ENCODE peak calls at places on chromosome X, in eight cellular contexts. One of them, this sample, is unnamed.

GRCh38 chrX:15472523-15472922 is 20.6 kb downstream of the PIR start:
- DNase-seq in lung: no peak
- DNase-seq in adrenal gland: no peak
- DNase-seq in ovary: no peak
- DNase-seq in adipocyte: peak; percentile 48
- DNase-seq in fibroblast of lung: no peak
- DNase-seq in lower leg skin: no peak
- DNase-seq in astrocyte of the spinal cord: no peak
- DNase-seq in this sample: no peak

GRCh38 chrX:24395775-24396174 is 35.3 kb downstream of the SUPT20HL1 start:
- DNase-seq in adipocyte: peak; percentile 88
- DNase-seq in astrocyte of the spinal cord: peak; percentile 83
- DNase-seq in lung: peak; percentile 33
- DNase-seq in lower leg skin: peak; percentile 47
- DNase-seq in fibroblast of lung: peak; percentile 73
- DNase-seq in ovary: no peak
- DNase-seq in adrenal gland: peak; percentile 70
- DNase-seq in this sample: peak; percentile 13

GRCh38 chrX:40749874-40750273 is 14.5 kb upstream of the MED14 start:
- DNase-seq in astrocyte of the spinal cord: no peak
- DNase-seq in adrenal gland: no peak
- DNase-seq in lower leg skin: no peak
- DNase-seq in ovary: no peak
- DNase-seq in lung: no peak
- DNase-seq in adipocyte: no peak
- DNase-seq in fibroblast of lung: no peak
- DNase-seq in this sample: no peak

GRCh38 chrX:32987139-32987538 is 224.2 kb downstream of the DMD start:
- DNase-seq in adrenal gland: no peak
- DNase-seq in fibroblast of lung: no peak
- DNase-seq in ovary: no peak
- DNase-seq in lung: no peak
- DNase-seq in astrocyte of the spinal cord: no peak
- DNase-seq in adipocyte: no peak
- DNase-seq in lower leg skin: no peak
- DNase-seq in this sample: no peak

GRCh38 chrX:46036508-46036907 is 508.7 kb downstream of the ZNF674 start:
- DNase-seq in ovary: no peak
- DNase-seq in lower leg skin: no peak
- DNase-seq in adrenal gland: no peak
- DNase-seq in adipocyte: peak; percentile 56
- DNase-seq in lung: no peak
- DNase-seq in fibroblast of lung: peak; percentile 18
- DNase-seq in astrocyte of the spinal cord: no peak
- DNase-seq in this sample: no peak

GRCh38 chrX:141632124-141632523 is 42.6 kb downstream of the SPANXA2 start:
- DNase-seq in fibroblast of lung: peak; percentile 46
- DNase-seq in lung: no peak
- DNase-seq in astrocyte of the spinal cord: peak; percentile 24
- DNase-seq in ovary: no peak
- DNase-seq in adipocyte: peak; percentile 3
- DNase-seq in adrenal gland: no peak
- DNase-seq in lower leg skin: no peak
- DNase-seq in this sample: no peak

GRCh38 chrX:113873056-113873455 is 710.8 kb upstream of the HTR2C start:
- DNase-seq in ovary: no peak
- DNase-seq in lower leg skin: no peak
- DNase-seq in lung: no peak
- DNase-seq in adipocyte: no peak
- DNase-seq in astrocyte of the spinal cord: no peak
- DNase-seq in fibroblast of lung: no peak
- DNase-seq in adrenal gland: no peak
- DNase-seq in this sample: no peak

GRCh38 chrX:56978172-56978571 is 17.2 kb downstream of the SPIN3 start:
- DNase-seq in astrocyte of the spinal cord: peak; percentile 38
- DNase-seq in adipocyte: peak; percentile 58
- DNase-seq in lung: peak; percentile 30
- DNase-seq in adrenal gland: peak; percentile 50
- DNase-seq in ovary: no peak
- DNase-seq in fibroblast of lung: peak; percentile 19
- DNase-seq in lower leg skin: peak; percentile 16
- DNase-seq in this sample: no peak

GRCh38 chrX:150362599-150363481 is at the start of gene MAMLD1:
- DNase-seq in astrocyte of the spinal cord: peak; percentile 83
- DNase-seq in ovary: peak; percentile 77
- DNase-seq in adrenal gland: peak; percentile 71
- DNase-seq in lower leg skin: peak; percentile 72
- DNase-seq in fibroblast of lung: peak; percentile 85
- DNase-seq in lung: peak; percentile 68
- DNase-seq in adipocyte: peak; percentile 83
- DNase-seq in this sample: no peak

GRCh38 chrX:6667048-6667768 is 132.3 kb upstream of the VCX3A start:
- DNase-seq in lower leg skin: no peak
- DNase-seq in ovary: no peak
- DNase-seq in adipocyte: no peak
- DNase-seq in fibroblast of lung: no peak
- DNase-seq in lung: no peak
- DNase-seq in adrenal gland: no peak
- DNase-seq in astrocyte of the spinal cord: no peak
- DNase-seq in this sample: no peak

GRCh38 chrX:105460366-105460765 is 239.9 kb upstream of the TEX13A start:
- DNase-seq in ovary: no peak
- DNase-seq in adrenal gland: no peak
- DNase-seq in adipocyte: no peak
- DNase-seq in astrocyte of the spinal cord: peak; percentile 68
- DNase-seq in fibroblast of lung: peak; percentile 77
- DNase-seq in lung: no peak
- DNase-seq in lower leg skin: no peak
- DNase-seq in this sample: no peak

GRCh38 chrX:97602465-97603258 is 719.0 kb downstream of the RPA4 start:
- DNase-seq in lower leg skin: no peak
- DNase-seq in lung: no peak
- DNase-seq in adipocyte: no peak
- DNase-seq in ovary: no peak
- DNase-seq in astrocyte of the spinal cord: no peak
- DNase-seq in adrenal gland: no peak
- DNase-seq in fibroblast of lung: no peak
- DNase-seq in this sample: no peak

GRCh38 chrX:44675364-44676024 is 132.8 kb upstream of the FUNDC1 start:
- DNase-seq in fibroblast of lung: peak; percentile 96
- DNase-seq in adipocyte: peak; percentile 77
- DNase-seq in astrocyte of the spinal cord: peak; percentile 84
- DNase-seq in adrenal gland: peak; percentile 23
- DNase-seq in lung: peak; percentile 43
- DNase-seq in lower leg skin: peak; percentile 37
- DNase-seq in ovary: peak; percentile 18
- DNase-seq in this sample: peak; percentile 54

GRCh38 chrX:83819304-83819703 is 41.6 kb upstream of the CYLC1 start:
- DNase-seq in astrocyte of the spinal cord: no peak
- DNase-seq in adrenal gland: no peak
- DNase-seq in adipocyte: no peak
- DNase-seq in ovary: no peak
- DNase-seq in lower leg skin: no peak
- DNase-seq in lung: no peak
- DNase-seq in fibroblast of lung: no peak
- DNase-seq in this sample: no peak

GRCh38 chrX:12970691-12971202 is 4.2 kb upstream of the TMSB4X start:
- DNase-seq in adrenal gland: no peak
- DNase-seq in fibroblast of lung: peak; percentile 68
- DNase-seq in ovary: peak; percentile 41
- DNase-seq in lung: no peak
- DNase-seq in astrocyte of the spinal cord: peak; percentile 74
- DNase-seq in adipocyte: no peak
- DNase-seq in lower leg skin: no peak
- DNase-seq in this sample: no peak

GRCh38 chrX:97389761-97390192 is 506.1 kb downstream of the RPA4 start:
- DNase-seq in ovary: no peak
- DNase-seq in lung: no peak
- DNase-seq in lower leg skin: no peak
- DNase-seq in adipocyte: peak; percentile 74
- DNase-seq in fibroblast of lung: peak; percentile 89
- DNase-seq in astrocyte of the spinal cord: peak; percentile 82
- DNase-seq in adrenal gland: no peak
- DNase-seq in this sample: peak; percentile 81

GRCh38 chrX:23373129-23373804 is 38.6 kb downstream of the PTCHD1 start:
- DNase-seq in ovary: no peak
- DNase-seq in adrenal gland: no peak
- DNase-seq in fibroblast of lung: peak; percentile 88
- DNase-seq in adipocyte: peak; percentile 28
- DNase-seq in lung: no peak
- DNase-seq in astrocyte of the spinal cord: peak; percentile 82
- DNase-seq in lower leg skin: no peak
- DNase-seq in this sample: peak; percentile 61

GRCh38 chrX:17922303-17922702 is 61.2 kb upstream of the RAI2 start:
- DNase-seq in ovary: no peak
- DNase-seq in adrenal gland: no peak
- DNase-seq in lower leg skin: no peak
- DNase-seq in fibroblast of lung: no peak
- DNase-seq in adipocyte: no peak
- DNase-seq in astrocyte of the spinal cord: no peak
- DNase-seq in lung: no peak
- DNase-seq in this sample: no peak

DNA sequence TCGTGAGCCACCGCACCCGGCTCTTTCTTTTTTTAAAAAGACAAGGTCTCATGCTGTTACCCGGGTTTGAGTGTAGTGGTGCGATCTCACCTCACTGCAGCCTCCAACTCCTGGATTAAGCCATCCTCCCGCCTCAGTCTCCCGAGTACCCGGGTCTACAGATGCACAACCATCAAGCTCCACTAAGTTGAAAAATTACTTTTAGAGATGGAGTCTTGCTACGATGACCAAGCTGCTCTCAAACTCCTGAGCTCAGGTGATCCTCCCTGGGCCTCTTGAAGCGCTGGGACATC is 2.0 kb downstream of the SLC25A6 start:
- DNase-seq in ovary: no peak
- DNase-seq in astrocyte of the spinal cord: no peak
- DNase-seq in lower leg skin: no peak
- DNase-seq in lung: no peak
- DNase-seq in adrenal gland: peak; percentile 19
- DNase-seq in fibroblast of lung: no peak
- DNase-seq in adipocyte: no peak
- DNase-seq in this sample: no peak
- H3K4me3 ChIP-seq in ovary: no peak overlapping the region
- H3K4me3 ChIP-seq in astrocyte of the spinal cord: no peak overlapping the region
- H3K4me3 ChIP-seq in lower leg skin: no peak overlapping the region
- H3K4me3 ChIP-seq in lung: no peak overlapping the region
- H3K4me3 ChIP-seq in adrenal gland: no peak overlapping the region
- H3K4me3 ChIP-seq in fibroblast of lung: no peak overlapping the region
- H3K4me3 ChIP-seq in adipocyte: peak overlapping the region; percentile 100
- H3K4me3 ChIP-seq in this sample: no peak overlapping the region

GRCh38 chrX:139642241-139642927 is 65.6 kb downstream of the MCF2 start:
- DNase-seq in fibroblast of lung: peak; percentile 36
- DNase-seq in lung: no peak
- DNase-seq in lower leg skin: no peak
- DNase-seq in adipocyte: peak; percentile 3
- DNase-seq in astrocyte of the spinal cord: peak; percentile 14
- DNase-seq in ovary: no peak
- DNase-seq in adrenal gland: no peak
- DNase-seq in this sample: no peak
- H3K4me3 ChIP-seq in fibroblast of lung: no peak overlapping the region
- H3K4me3 ChIP-seq in lung: no peak overlapping the region
- H3K4me3 ChIP-seq in lower leg skin: no peak overlapping the region
- H3K4me3 ChIP-seq in adipocyte: peak overlapping the region; percentile 67
- H3K4me3 ChIP-seq in astrocyte of the spinal cord: peak overlapping the region; percentile 20
- H3K4me3 ChIP-seq in ovary: no peak overlapping the region
- H3K4me3 ChIP-seq in adrenal gland: no peak overlapping the region
- H3K4me3 ChIP-seq in this sample: peak overlapping the region; percentile 43

DNA sequence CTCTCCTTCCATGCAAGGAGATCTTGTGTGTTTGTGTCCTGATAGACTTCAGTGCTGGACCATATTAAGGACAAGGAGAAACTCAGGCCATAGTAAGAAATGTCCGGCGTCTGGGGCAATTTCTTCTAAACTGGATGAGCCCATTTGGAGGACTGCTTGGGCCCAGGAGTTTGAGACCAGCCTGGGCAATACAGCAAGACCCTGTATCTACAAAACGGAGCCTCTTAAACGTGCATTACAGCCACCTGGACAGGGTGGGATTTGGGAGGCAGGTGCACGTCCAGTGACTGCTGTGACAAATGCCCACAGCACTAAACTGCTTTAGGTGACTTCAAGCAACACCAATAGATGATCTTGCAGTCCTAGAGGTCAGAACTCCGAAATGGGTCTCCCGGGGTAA is 311.9 kb downstream of the DHRSX start:
- DNase-seq in astrocyte of the spinal cord: no peak
- DNase-seq in adrenal gland: no peak
- DNase-seq in fibroblast of lung: no peak
- DNase-seq in ovary: no peak
- DNase-seq in lower leg skin: no peak
- DNase-seq in lung: no peak
- DNase-seq in adipocyte: no peak
- DNase-seq in this sample: no peak
- H3K4me3 ChIP-seq in astrocyte of the spinal cord: no peak overlapping the region
- H3K4me3 ChIP-seq in adrenal gland: no peak overlapping the region
- H3K4me3 ChIP-seq in fibroblast of lung: no peak overlapping the region
- H3K4me3 ChIP-seq in ovary: no peak overlapping the region
- H3K4me3 ChIP-seq in lower leg skin: no peak overlapping the region
- H3K4me3 ChIP-seq in lung: no peak overlapping the region
- H3K4me3 ChIP-seq in adipocyte: no peak overlapping the region
- H3K4me3 ChIP-seq in this sample: no peak overlapping the region

DNA sequence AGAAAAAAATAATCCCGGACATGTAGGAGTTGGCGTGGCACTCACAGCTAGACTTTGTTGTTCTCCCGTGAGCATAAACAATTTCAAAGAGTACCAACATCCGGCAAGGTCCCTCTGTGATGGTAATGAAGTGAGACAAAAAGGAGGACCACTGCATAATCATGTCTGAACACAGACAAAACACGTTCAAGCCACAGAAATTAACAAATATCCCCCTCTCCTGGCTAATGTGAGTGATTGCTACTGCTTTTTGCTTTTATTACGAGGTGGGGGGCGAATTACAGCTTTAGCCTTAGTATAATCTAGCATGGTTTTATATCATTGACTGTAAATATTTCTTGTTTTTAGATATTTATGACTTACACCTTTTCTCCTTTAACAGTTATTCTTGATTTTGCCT is 118.5 kb downstream of the PLS3 start:
- DNase-seq in lung: no peak
- DNase-seq in astrocyte of the spinal cord: peak; percentile 41
- DNase-seq in fibroblast of lung: peak; percentile 28
- DNase-seq in adipocyte: peak; percentile 68
- DNase-seq in ovary: no peak
- DNase-seq in adrenal gland: no peak
- DNase-seq in lower leg skin: no peak
- DNase-seq in this sample: no peak
- H3K4me3 ChIP-seq in lung: no peak overlapping the region
- H3K4me3 ChIP-seq in astrocyte of the spinal cord: no peak overlapping the region
- H3K4me3 ChIP-seq in fibroblast of lung: no peak overlapping the region
- H3K4me3 ChIP-seq in adipocyte: no peak overlapping the region
- H3K4me3 ChIP-seq in ovary: no peak overlapping the region
- H3K4me3 ChIP-seq in adrenal gland: no peak overlapping the region
- H3K4me3 ChIP-seq in lower leg skin: no peak overlapping the region
- H3K4me3 ChIP-seq in this sample: no peak overlapping the region

GRCh38 chrX:2484721-2485459 is 15.9 kb downstream of the DHRSX start:
- DNase-seq in astrocyte of the spinal cord: peak; percentile 73
- DNase-seq in lung: no peak
- DNase-seq in adrenal gland: no peak
- DNase-seq in lower leg skin: no peak
- DNase-seq in ovary: peak; percentile 56
- DNase-seq in fibroblast of lung: peak; percentile 58
- DNase-seq in adipocyte: peak; percentile 38
- DNase-seq in this sample: no peak
- H3K4me3 ChIP-seq in astrocyte of the spinal cord: peak overlapping the region; percentile 19
- H3K4me3 ChIP-seq in lung: no peak overlapping the region
- H3K4me3 ChIP-seq in adrenal gland: no peak overlapping the region
- H3K4me3 ChIP-seq in lower leg skin: no peak overlapping the region
- H3K4me3 ChIP-seq in ovary: peak overlapping the region; percentile 20
- H3K4me3 ChIP-seq in fibroblast of lung: peak overlapping the region; percentile 41
- H3K4me3 ChIP-seq in adipocyte: peak overlapping the region; percentile 77
- H3K4me3 ChIP-seq in this sample: no peak overlapping the region

This sample was measured in epithelial cell of proximal tubule.